ENCODE peak calls at places on chromosome 18, in nine cellular contexts. O is foreskin fibroblast, R is pancreas, V is thoracic aorta, D is heart left ventricle, B is neural crest cell, H is left ventricle myocardium inferior, P is GM12865, Y is progenitor cell of endocrine pancreas. T is an unnamed sample.

GRCh38 chr18:48456838-48457237 is 47.7 kb upstream of the ZBTB7C start:
- DNase-seq in H (no peak), D (no peak), R (no peak), B (no peak), O (no peak), Y (no peak), V (no peak), P (no peak), T (no peak)

GRCh38 chr18:31046916-31047315 is 4.4 kb upstream of the DSC3 start:
- DNase-seq in P (no peak), D (no peak), H (no peak), B (no peak), R (no peak), Y (no peak), O (no peak), V (no peak), T (no peak)

GRCh38 chr18:70464343-70465114 is 175.7 kb downstream of the SOCS6 start:
- DNase-seq in V (peak; percentile 11), R (peak; percentile 70), Y (peak; percentile 37), O (peak; percentile 24), P (peak; percentile 59), D (peak; percentile 86), H (peak; percentile 72), B (peak; percentile 60), T (peak; percentile 60)

GRCh38 chr18:71047882-71048281 is 759.0 kb downstream of the SOCS6 start:
- DNase-seq in B (no peak), D (no peak), Y (no peak), V (no peak), R (no peak), O (no peak), P (no peak), H (no peak), T (no peak)

GRCh38 chr18:57759650-57760049 is 43.5 kb downstream of the ATP8B1 start:
- DNase-seq in R (no peak), H (no peak), V (no peak), P (no peak), D (no peak), B (no peak), O (no peak), Y (no peak), T (no peak)

GRCh38 chr18:74499633-74500032 is 3.5 kb downstream of the CNDP2 start:
- DNase-seq in H (peak; percentile 41), B (no peak), Y (no peak), R (peak; percentile 62), O (no peak), D (no peak), P (peak; percentile 86), V (no peak), T (no peak)

GRCh38 chr18:57475903-57476302 is 40.7 kb downstream of the ONECUT2 start:
- DNase-seq in O (no peak), R (no peak), Y (no peak), P (no peak), D (no peak), B (no peak), V (no peak), H (no peak), T (no peak)

GRCh38 chr18:48832961-48833700 is 117.6 kb downstream of the SMAD7 start:
- DNase-seq in P (peak; percentile 65), B (no peak), D (peak; percentile 68), O (peak; percentile 63), Y (no peak), H (peak; percentile 39), V (no peak), R (no peak), T (peak; percentile 72)

GRCh38 chr18:74446631-74447403 is 10.3 kb downstream of the DIPK1C start:
- DNase-seq in V (no peak), O (no peak), R (no peak), H (no peak), D (no peak), Y (no peak), B (no peak), P (no peak), T (no peak)

GRCh38 chr18:13382990-13383821 is 164.6 kb downstream of the LDLRAD4 start:
- DNase-seq in B (no peak), D (no peak), Y (no peak), V (no peak), R (no peak), H (no peak), P (no peak), O (no peak), T (no peak)

GRCh38 chr18:51195602-51196115 is 1.8 kb downstream of the MEX3C start:
- DNase-seq in Y (no peak), P (peak; percentile 67), V (no peak), H (no peak), D (no peak), R (peak; percentile 17), B (peak; percentile 17), O (no peak), T (no peak)

DNA sequence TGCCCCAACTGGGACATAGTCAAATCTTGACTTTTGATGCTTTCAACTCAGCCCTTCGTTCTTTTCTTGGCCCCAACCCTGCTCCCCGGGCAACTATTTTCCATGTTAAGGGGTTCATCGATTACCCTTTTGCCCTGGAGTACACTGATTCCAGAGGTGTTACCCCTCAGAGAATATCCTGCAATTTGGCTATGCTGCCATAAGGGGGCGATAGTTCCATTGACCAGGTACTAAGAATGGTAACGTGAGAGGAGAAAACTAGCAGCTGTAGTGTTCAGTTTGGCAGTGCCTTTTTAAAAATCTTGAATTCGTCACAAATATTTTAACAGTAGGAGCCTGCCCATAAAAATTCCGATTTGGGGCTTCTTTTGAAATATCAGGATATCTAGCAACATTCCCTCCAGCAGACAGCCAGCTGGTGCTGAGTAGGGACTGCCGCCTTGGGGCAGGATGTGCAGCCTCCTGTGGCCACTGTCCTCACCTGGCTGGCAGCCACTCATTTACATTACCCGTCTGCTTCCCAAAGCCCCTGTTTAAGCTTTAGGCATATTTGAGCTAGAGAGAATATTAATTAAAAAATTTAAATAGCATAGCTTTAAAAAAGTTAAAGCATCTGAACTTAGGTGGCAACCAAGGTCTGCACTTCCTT is 146.3 kb upstream of the SKOR2 start:
- DNase-seq in D (no peak), H (no peak), P (peak; percentile 46), O (no peak), R (no peak), Y (no peak), B (peak; percentile 6), V (no peak), T (no peak)
- TF ChIP-seq CTCF in D (no peak), H (no peak), P (peak; percentile 54), O (peak; percentile 19), R (no peak), Y (peak; percentile 56), B (peak; percentile 62), V (no peak), T (peak; percentile 60)

GRCh38 chr18:59200787-59201186 is 19.2 kb upstream of the GRP start:
- DNase-seq in O (no peak), R (no peak), B (no peak), P (peak; percentile 7), Y (no peak), D (no peak), H (no peak), V (no peak), T (peak; percentile 32)
- TF ChIP-seq CTCF in O (peak; percentile 31), R (no peak), B (no peak), P (no peak), Y (no peak), D (no peak), H (no peak), V (no peak), T (peak; percentile 69)

DNA sequence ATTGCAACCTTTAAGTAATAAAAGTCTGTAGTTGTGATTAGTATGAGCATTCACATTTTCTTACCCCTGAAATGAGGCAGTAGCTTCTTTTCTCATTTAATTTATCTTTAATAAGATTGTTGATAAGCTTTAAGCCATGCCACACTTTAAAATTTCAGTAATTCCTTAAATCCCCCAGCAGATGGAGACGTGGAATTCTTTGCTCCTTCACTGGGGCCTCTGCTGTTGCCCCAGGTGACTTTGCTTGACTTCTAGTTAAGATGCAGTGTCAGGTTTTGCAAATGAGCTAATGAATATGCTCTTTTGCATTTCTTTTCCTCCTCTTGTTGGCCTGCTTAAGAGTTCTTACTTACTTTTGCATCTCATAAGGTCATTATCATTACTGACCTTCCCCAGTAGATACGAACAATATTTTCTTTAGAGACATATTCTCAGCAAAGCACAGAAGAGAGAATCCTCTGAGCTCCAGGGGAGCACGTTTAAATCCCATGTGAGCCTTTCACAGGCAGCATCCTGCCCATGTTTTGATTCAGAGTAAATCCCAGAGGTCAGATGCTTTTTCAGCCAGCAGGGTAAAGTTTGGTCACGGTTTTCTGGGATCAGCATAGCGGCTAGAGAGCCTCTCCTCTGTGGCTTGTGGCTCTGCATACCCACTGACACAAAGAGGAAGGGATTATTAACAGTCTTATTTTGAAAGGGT is 222.9 kb downstream of the PTPRM start:
- DNase-seq in H (no peak), V (no peak), D (no peak), R (peak; percentile 15), B (no peak), O (peak; percentile 23), P (no peak), Y (no peak), T (peak; percentile 30)
- TF ChIP-seq CTCF in H (peak; percentile 62), V (peak; percentile 43), D (peak; percentile 53), R (peak; percentile 42), B (peak; percentile 75), O (peak; percentile 42), P (peak; percentile 3), Y (peak; percentile 71), T (peak; percentile 83)

DNA sequence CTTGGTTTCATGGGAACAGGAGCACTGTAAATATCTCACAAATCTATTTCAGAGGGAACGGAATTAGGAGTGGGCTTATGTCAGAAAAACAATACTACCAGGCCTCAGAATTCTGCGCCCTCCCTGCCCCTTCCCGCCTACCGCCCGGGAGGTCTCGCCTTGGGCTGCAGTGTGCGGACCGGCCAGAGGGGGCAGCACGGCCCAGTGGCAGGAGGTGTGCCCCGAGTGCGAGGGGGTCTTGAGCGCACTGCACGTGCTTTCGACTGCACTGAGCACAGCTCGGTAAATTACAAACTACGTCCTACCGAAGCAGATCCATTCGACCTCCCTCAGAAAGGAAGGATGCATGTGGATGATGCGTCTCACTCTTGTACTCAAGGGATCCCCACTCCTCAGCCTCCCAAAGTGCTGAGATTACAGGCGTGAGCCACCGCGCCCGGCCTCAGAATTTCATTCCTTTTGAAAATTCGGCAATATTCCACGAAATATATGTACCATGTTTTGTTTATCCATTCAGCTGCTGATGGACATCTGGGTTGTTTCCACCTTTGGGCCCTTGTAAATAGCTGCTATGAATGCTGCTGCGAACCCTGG is 297.0 kb downstream of the BCL2 start:
- DNase-seq in R (no peak), Y (no peak), O (no peak), B (peak; percentile 36), H (no peak), P (no peak), D (no peak), V (no peak), T (no peak)
- TF ChIP-seq CTCF in R (no peak), Y (peak; percentile 64), O (peak; percentile 21), B (peak; percentile 61), H (peak; percentile 62), P (peak; percentile 31), D (peak; percentile 50), V (peak; percentile 31), T (peak; percentile 68)

T was measured in HFFc6.